ENCODE peak calls at places on chromosomes 6 and 20, in nine cellular contexts. X, I, S, Z, J, G, A, T and V are unnamed samples.

GRCh38 chr6:83824388-83824801 is 28.8 kb upstream of the RIPPLY2 start:
- DNase-seq in Z (no peak), G (no peak), S (peak; percentile 82), A (no peak), X (no peak), I (no peak), J (no peak), T (no peak), V (no peak)

GRCh38 chr6:108277831-108278230 is 17.0 kb upstream of the SNX3 start:
- DNase-seq in J (no peak), I (no peak), S (no peak), Z (no peak), X (no peak), A (no peak), G (no peak), T (no peak), V (no peak)

GRCh38 chr20:38926934-38927616 is 858 bp downstream of the FAM83D start:
- DNase-seq in I (no peak), A (no peak), J (no peak), T (no peak), S (peak; percentile 35), X (no peak), Z (no peak), G (no peak), V (no peak)

GRCh38 chr6:109349419-109349987 is 32.8 kb downstream of the CD164 start:
- DNase-seq in A (no peak), S (peak; percentile 55), Z (peak; percentile 43), X (no peak), J (no peak), T (no peak), I (peak; percentile 21), G (no peak), V (no peak)

GRCh38 chr20:46746972-46747371 is 37.5 kb downstream of the SLC2A10 start:
- DNase-seq in S (no peak), T (no peak), G (no peak), Z (no peak), A (no peak), J (no peak), I (no peak), X (no peak), V (no peak)

GRCh38 chr20:54347216-54347833 is 128.1 kb upstream of the DOK5 start:
- DNase-seq in S (no peak), A (no peak), T (no peak), I (no peak), Z (no peak), J (no peak), X (no peak), G (no peak), V (no peak)

GRCh38 chr6:31615748-31616147 is 714 bp downstream of the AIF1 start:
- DNase-seq in J (no peak), S (no peak), T (no peak), Z (no peak), X (peak; percentile 38), G (no peak), I (no peak), A (no peak), V (no peak)

GRCh38 chr20:44720617-44720993 is 5.4 kb downstream of the CCN5 start:
- DNase-seq in X (no peak), G (no peak), J (no peak), S (no peak), Z (peak; percentile 62), I (no peak), A (no peak), T (no peak), V (no peak)

GRCh38 chr6:47654255-47654654 is 44.1 kb upstream of the ADGRF4 start:
- DNase-seq in Z (no peak), A (no peak), X (no peak), S (no peak), G (no peak), J (no peak), T (no peak), I (no peak), V (no peak)

GRCh38 chr20:24488064-24488799 is 18.8 kb downstream of the SYNDIG1 start:
- DNase-seq in G (no peak), J (no peak), T (no peak), S (no peak), X (no peak), I (no peak), A (no peak), Z (no peak), V (no peak)

GRCh38 chr20:8292793-8293192 is 160.7 kb downstream of the PLCB1 start:
- DNase-seq in X (no peak), S (no peak), G (no peak), I (no peak), J (no peak), T (no peak), A (no peak), Z (no peak), V (no peak)

GRCh38 chr6:109687271-109687721 is 3.7 kb downstream of the AK9 start:
- DNase-seq in G (no peak), I (no peak), J (peak; percentile 21), X (no peak), Z (no peak), T (peak; percentile 65), S (peak; percentile 34), A (no peak), V (no peak)

GRCh38 chr6:36622901-36623546 is 28.9 kb downstream of the SRSF3 start:
- DNase-seq in J (no peak), X (no peak), I (no peak), G (no peak), Z (no peak), T (no peak), S (no peak), A (no peak), V (no peak)

GRCh38 chr6:36623547-36624459 is 29.6 kb downstream of the SRSF3 start:
- DNase-seq in A (peak; percentile 86), Z (peak; percentile 83), G (peak; percentile 80), I (peak; percentile 92), J (peak; percentile 85), T (peak; percentile 94), S (peak; percentile 84), X (peak; percentile 92), V (peak; percentile 73)

GRCh38 chr6:36626636-36627035 is 32.5 kb downstream of the SRSF3 start:
- DNase-seq in G (no peak), T (peak; percentile 53), A (no peak), X (no peak), I (no peak), J (no peak), Z (no peak), S (no peak), V (no peak)

GRCh38 chr6:36625161-36625919 is 31.2 kb downstream of the SRSF3 start:
- DNase-seq in Z (no peak), I (peak; percentile 50), G (peak; percentile 1), S (no peak), J (no peak), T (peak; percentile 75), X (no peak), A (no peak), V (no peak)

GRCh38 chr6:36624461-36625160 is 30.4 kb downstream of the SRSF3 start:
- DNase-seq in T (no peak), I (no peak), X (no peak), A (no peak), J (no peak), G (no peak), S (no peak), Z (no peak), V (no peak)
- H3K4me1 ChIP-seq in T (no peaks in the 10 kb centered on the region), I (peaks cover 26% of the 10 kb centered on the region), X (no peaks in the 10 kb centered on the region), A (peaks cover 41% of the 10 kb centered on the region), J (peaks cover 16% of the 10 kb centered on the region), G (no peaks in the 10 kb centered on the region), S (peaks cover 9% of the 10 kb centered on the region), Z (no peaks in the 10 kb centered on the region), V (peaks cover 9% of the 10 kb centered on the region)

DNA sequence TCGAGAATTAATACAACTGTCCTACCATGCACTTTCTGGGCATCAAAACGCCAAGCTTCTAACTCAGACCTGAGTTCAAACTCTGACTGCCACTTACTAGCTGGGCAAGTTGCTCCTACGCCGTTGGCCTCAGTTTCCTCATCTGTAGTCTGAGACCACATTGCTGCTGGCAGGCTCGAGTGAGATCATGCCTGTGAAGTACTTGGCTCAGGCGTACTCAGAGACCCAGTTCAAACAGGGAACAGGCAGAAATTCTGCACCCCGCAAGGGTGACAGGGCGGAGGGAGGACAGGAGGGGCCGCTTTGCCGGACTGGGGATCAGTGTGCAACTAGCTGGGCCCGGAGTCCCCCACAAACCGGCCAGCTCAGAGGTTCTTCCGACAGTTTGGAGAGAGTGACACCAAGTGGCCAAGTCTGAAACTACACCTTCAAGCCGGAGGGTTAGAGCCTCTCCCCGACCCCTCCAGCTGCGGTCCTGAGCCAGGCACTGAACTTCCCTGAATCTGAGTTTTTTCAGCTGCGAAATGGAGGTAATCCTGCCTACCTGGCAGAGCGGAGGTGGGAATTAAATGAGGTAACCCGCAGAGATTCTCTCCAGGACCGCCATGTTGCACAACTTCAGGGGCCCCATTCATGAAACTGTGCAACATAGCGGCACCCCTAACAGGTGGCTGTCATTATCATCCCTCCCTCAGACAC is 46.0 kb upstream of the PTPN1 start:
- DNase-seq in I (peak; percentile 70), J (peak; percentile 59), T (peak; percentile 78), S (peak; percentile 50), Z (peak; percentile 81), G (peak; percentile 83), X (peak; percentile 77), A (peak; percentile 44), V (peak; percentile 55)
- H3K4me3 ChIP-seq in I (no peak overlapping the region), J (peak overlapping the region; percentile 49), T (peak overlapping the region; percentile 25), S (no peak overlapping the region), Z (peak overlapping the region; percentile 23), G (no peak overlapping the region), X (no peak overlapping the region), A (no peak overlapping the region), V (no peak overlapping the region)

DNA sequence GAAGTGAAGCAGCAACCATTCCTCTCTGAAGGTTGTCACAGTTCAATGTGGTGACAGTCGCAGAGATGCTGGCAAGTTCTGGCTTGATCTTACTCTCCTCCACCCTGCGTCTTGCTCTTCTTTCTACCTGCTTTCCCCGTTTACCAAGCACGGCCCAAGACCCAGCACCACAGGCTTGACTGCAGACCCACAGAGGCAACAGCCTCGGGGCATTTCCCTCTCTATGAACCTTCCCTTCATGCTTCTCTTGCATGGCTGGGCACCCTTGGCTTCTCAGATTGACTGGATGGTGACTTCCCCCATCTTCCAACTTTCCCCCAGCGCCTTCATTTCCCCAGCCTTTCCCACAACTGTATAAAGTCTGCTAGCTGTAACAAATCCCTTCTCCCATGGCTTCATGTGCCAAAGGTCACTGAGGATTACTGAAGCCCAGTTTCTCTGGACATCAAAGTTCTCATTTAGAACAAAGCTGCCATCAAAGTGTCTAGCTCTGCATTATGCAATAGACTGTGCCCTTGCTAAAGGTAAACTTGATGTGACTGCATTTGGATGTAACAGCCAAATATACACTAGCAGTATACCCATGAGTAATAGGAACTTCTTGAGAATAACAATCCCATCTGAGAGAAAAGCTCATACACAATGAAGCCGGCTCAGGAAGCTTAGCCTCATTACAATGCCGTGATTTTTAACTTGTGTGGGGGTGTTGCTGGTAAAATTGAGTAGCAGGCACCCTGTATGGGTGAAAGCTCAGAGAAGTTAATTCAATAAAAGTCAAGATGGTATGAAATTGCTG is 723.1 kb upstream of the FLRT3 start:
- DNase-seq in Z (no peak), A (no peak), I (no peak), J (no peak), T (no peak), X (no peak), S (no peak), G (peak; percentile 13), V (no peak)
- H3K4me1 ChIP-seq in Z (no peaks in the 10 kb centered on the region), A (no peaks in the 10 kb centered on the region), I (no peaks in the 10 kb centered on the region), J (no peaks in the 10 kb centered on the region), T (no peaks in the 10 kb centered on the region), X (peaks cover 4% of the 10 kb centered on the region), S (no peaks in the 10 kb centered on the region), G (peaks cover 19% of the 10 kb centered on the region), V (no peaks in the 10 kb centered on the region)

GRCh38 chr6:169072127-169073042 is 181.3 kb downstream of the THBS2 start:
- DNase-seq in Z (no peak), J (no peak), A (no peak), X (no peak), I (no peak), S (no peak), G (no peak), T (no peak), V (no peak)
- H3K4me3 ChIP-seq in Z (no peak overlapping the region), J (no peak overlapping the region), A (no peak overlapping the region), X (no peak overlapping the region), I (no peak overlapping the region), S (no peak overlapping the region), G (no peak overlapping the region), T (no peak overlapping the region), V (no peak overlapping the region)